ENCODE peak calls at places on chromosomes 2 and 18, in four cellular contexts. I, E, Q and W are unnamed samples.

GRCh38 chr2:192087398-192087958 is 107.3 kb downstream of the TMEFF2 start:
- DNase-seq in I (no peak), E (no peak), Q (no peak), W (no peak)

GRCh38 chr2:230931556-230932231 is 6.7 kb upstream of the GPR55 start:
- DNase-seq in I (no peak), E (no peak), Q (no peak), W (no peak)

GRCh38 chr2:234852941-234853340 is 98.9 kb upstream of the SH3BP4 start:
- DNase-seq in I (no peak), E (no peak), Q (no peak), W (no peak)

GRCh38 chr2:131413148-131413747 is 49.3 kb upstream of the RAB6D start:
- DNase-seq in I (no peak), E (no peak), Q (no peak), W (no peak)

GRCh38 chr2:8416172-8416571 is 265.7 kb upstream of the ID2 start:
- DNase-seq in I (no peak), E (no peak), Q (no peak), W (no peak)

GRCh38 chr2:120934891-120935338 is 199.2 kb downstream of the GLI2 start:
- DNase-seq in I (no peak), E (peak; percentile 55), Q (no peak), W (no peak)

GRCh38 chr2:15223887-15224286 is 337.2 kb downstream of the NBAS start:
- DNase-seq in I (no peak), E (peak; percentile 42), Q (no peak), W (no peak)

GRCh38 chr2:174744111-174744510 is 20.2 kb downstream of the CHRNA1 start:
- DNase-seq in I (no peak), E (no peak), Q (no peak), W (no peak)

GRCh38 chr2:3463156-3463835 is 56.0 kb downstream of the ADI1 start:
- DNase-seq in I (no peak), E (no peak), Q (no peak), W (no peak)

GRCh38 chr18:3649559-3650426 is 199.8 kb downstream of the TGIF1 start:
- DNase-seq in I (no peak), E (no peak), Q (no peak), W (no peak)

GRCh38 chr2:64989982-64990614 is 899 bp downstream of the SLC1A4 start:
- DNase-seq in I (no peak), E (no peak), Q (peak; percentile 7), W (no peak)

GRCh38 chr2:218780851-218781690 is 876 bp upstream of the CYP27A1 start:
- DNase-seq in I (no peak), E (no peak), Q (no peak), W (no peak)

GRCh38 chr2:53314718-53315117 is 452.9 kb upstream of the CHAC2 start:
- DNase-seq in I (no peak), E (no peak), Q (no peak), W (no peak)

GRCh38 chr2:11744631-11745394 is 1.6 kb upstream of the LPIN1 start:
- DNase-seq in I (no peak), E (no peak), Q (peak; percentile 26), W (no peak)

GRCh38 chr2:230974096-230974913 is 21.6 kb upstream of the SPATA3 start:
- DNase-seq in I (no peak), E (no peak), Q (peak; percentile 72), W (peak; percentile 34)

GRCh38 chr2:63055510-63056308 is 5.1 kb downstream of the OTX1 start:
- DNase-seq in I (no peak), E (no peak), Q (no peak), W (no peak)

GRCh38 chr2:71379086-71379485 is 47.5 kb downstream of the ZNF638 start:
- DNase-seq in I (no peak), E (peak; percentile 27), Q (no peak), W (no peak)

GRCh38 chr2:20366672-20367116 is 16.1 kb upstream of the PUM2 start:
- DNase-seq in I (no peak), E (no peak), Q (no peak), W (no peak)

GRCh38 chr18:24319757-24320156 is 77.9 kb downstream of the OSBPL1A start:
- DNase-seq in I (no peak), E (no peak), Q (no peak), W (no peak)

DNA sequence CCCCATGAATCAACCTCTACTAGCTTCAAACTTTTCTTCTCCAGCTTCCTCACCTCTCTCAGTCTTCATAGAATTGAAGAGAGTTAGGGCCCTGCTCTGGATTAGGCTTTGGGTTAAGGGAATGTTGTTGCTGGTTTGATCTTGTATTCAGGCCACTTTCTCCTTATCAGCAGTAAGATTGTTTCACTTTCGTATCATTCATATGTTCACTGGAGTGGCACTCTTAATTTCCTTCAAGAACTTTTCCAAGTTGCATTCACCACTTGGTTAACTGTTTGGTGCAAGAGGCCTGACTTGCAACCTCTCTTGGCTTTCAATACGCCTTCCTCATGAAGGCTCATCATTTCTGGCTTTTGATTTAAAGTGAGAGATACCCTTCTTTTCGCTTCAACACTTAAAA is 22.8 kb downstream of the OXER1 start:
- DNase-seq in I (no peak), E (no peak), Q (no peak), W (no peak)
- H3K9me3 ChIP-seq in I (no peaks in the 10 kb centered on the region), E (no peaks in the 10 kb centered on the region), Q (no peaks in the 10 kb centered on the region), W (no peaks in the 10 kb centered on the region)

GRCh38 chr2:168212167-168212566 is 35.2 kb downstream of the STK39 start:
- DNase-seq in I (no peak), E (no peak), Q (no peak), W (no peak)

GRCh38 chr2:168212866-168213265 is 34.5 kb downstream of the STK39 start:
- DNase-seq in I (no peak), E (no peak), Q (no peak), W (no peak)

GRCh38 chr2:168210216-168210897 is 37.0 kb downstream of the STK39 start:
- DNase-seq in I (no peak), E (no peak), Q (no peak), W (no peak)

GRCh38 chr2:168211664-168212163 is 35.7 kb downstream of the STK39 start:
- DNase-seq in I (no peak), E (no peak), Q (no peak), W (no peak)

DNA sequence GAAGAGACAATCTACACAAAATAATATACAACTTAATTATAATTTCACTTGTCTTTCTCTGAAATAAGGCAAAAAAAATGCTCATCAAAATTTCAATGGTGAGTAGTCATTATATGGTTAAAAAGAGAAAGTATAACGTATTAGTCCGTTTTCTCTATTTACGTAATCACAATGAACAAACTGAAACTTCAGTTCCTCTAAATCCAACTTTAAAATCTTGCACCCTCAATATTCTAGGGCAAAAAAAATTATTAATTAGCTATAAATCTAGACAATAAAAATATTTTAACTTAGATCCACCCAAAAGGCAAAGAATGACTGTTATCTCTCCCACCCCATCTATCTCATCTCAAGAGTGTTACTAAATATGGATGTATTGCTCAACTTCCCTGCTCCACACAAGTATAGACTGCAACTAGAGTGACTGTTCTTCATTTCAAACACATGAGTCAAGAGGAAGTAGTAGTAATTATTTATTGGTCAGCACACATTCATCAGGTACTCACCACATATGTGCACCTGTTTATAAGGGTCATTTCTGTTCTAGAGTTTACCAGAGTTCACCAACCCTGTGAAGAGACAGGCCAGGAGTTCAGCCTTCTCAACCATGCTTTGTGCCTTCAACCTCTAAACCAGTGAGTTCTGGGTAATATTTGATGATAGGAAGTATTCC is 36.4 kb downstream of the STK39 start:
- DNase-seq in I (no peak), E (peak; percentile 65), Q (no peak), W (no peak)
- H3K9me3 ChIP-seq in I (no peaks in the 10 kb centered on the region), E (no peaks in the 10 kb centered on the region), Q (no peaks in the 10 kb centered on the region), W (no peaks in the 10 kb centered on the region)

GRCh38 chr2:125224830-125225229 is 1199.7 kb downstream of the CNTNAP5 start:
- DNase-seq in I (no peak), E (no peak), Q (no peak), W (no peak)
- H3K9me3 ChIP-seq in I (no peaks in the 10 kb centered on the region), E (peaks cover 14% of the 10 kb centered on the region), Q (no peaks in the 10 kb centered on the region), W (peaks cover 4% of the 10 kb centered on the region)

DNA sequence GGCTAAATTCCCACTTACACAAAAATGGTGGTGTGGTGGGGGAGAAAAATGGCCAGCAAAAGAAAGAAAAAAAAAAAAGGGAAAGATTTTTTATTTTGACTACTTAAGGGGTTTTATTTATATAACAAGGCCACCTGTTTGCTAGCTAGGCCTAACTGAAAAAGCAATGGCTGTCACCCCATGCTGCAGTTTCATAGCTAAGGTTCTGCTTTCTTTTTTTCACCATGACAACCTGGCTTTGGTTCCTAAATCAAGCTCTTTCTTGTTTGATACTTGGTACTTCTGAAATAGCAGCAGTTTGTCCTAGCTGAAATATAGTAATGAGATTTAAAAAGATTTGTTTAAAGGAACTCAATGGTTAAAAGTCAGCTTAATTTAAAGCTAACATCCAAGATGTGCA is 433.2 kb upstream of the MEX3C start:
- DNase-seq in I (no peak), E (no peak), Q (no peak), W (no peak)
- H3K9me3 ChIP-seq in I (no peaks in the 10 kb centered on the region), E (no peaks in the 10 kb centered on the region), Q (no peaks in the 10 kb centered on the region), W (no peaks in the 10 kb centered on the region)

GRCh38 chr2:55011741-55012574 is 38.3 kb downstream of the RTN4 start:
- DNase-seq in I (no peak), E (no peak), Q (no peak), W (no peak)
- H3K9me3 ChIP-seq in I (no peaks in the 10 kb centered on the region), E (no peaks in the 10 kb centered on the region), Q (no peaks in the 10 kb centered on the region), W (no peaks in the 10 kb centered on the region)